ENCODE peak calls at places on chromosome X, in five cellular contexts. One of them, this sample, is unnamed.
A peak's percentile ranks its signal among the peaks of the same experiment; 100 is the strongest.

GRCh38 chrX:9905721-9906120 is 61.4 kb upstream of the CLDN34 start:
- DNase-seq in transverse colon: no peak
- DNase-seq in HCT116: no peak
- DNase-seq in esophagus muscularis mucosa: no peak
- DNase-seq in sigmoid colon: no peak
- DNase-seq in this sample: no peak

GRCh38 chrX:41781500-41781899 is 57.5 kb downstream of the GPR82 start:
- DNase-seq in HCT116: peak; percentile 31
- DNase-seq in esophagus muscularis mucosa: no peak
- DNase-seq in sigmoid colon: no peak
- DNase-seq in transverse colon: no peak
- DNase-seq in this sample: no peak

GRCh38 chrX:57289089-57289488 is 2.6 kb downstream of the FAAH2 start:
- DNase-seq in sigmoid colon: no peak
- DNase-seq in esophagus muscularis mucosa: no peak
- DNase-seq in transverse colon: no peak
- DNase-seq in HCT116: no peak
- DNase-seq in this sample: no peak

GRCh38 chrX:18101087-18101486 is 119.6 kb downstream of the BEND2 start:
- DNase-seq in HCT116: no peak
- DNase-seq in transverse colon: no peak
- DNase-seq in esophagus muscularis mucosa: no peak
- DNase-seq in sigmoid colon: no peak
- DNase-seq in this sample: no peak

GRCh38 chrX:74293343-74293946 is 10.5 kb upstream of the ZCCHC13 start:
- DNase-seq in esophagus muscularis mucosa: peak; percentile 92
- DNase-seq in sigmoid colon: peak; percentile 93
- DNase-seq in HCT116: peak; percentile 57
- DNase-seq in transverse colon: peak; percentile 79
- DNase-seq in this sample: peak; percentile 82

GRCh38 chrX:47380268-47380667 is 9.9 kb downstream of the ZNF157 start:
- DNase-seq in sigmoid colon: no peak
- DNase-seq in transverse colon: peak; percentile 51
- DNase-seq in esophagus muscularis mucosa: no peak
- DNase-seq in HCT116: no peak
- DNase-seq in this sample: no peak

GRCh38 chrX:21702725-21703228 is 44.6 kb upstream of the KLHL34 start:
- DNase-seq in transverse colon: no peak
- DNase-seq in HCT116: no peak
- DNase-seq in esophagus muscularis mucosa: no peak
- DNase-seq in sigmoid colon: no peak
- DNase-seq in this sample: no peak

GRCh38 chrX:11704725-11705495 is 39.2 kb upstream of the ARHGAP6 start:
- DNase-seq in HCT116: no peak
- DNase-seq in esophagus muscularis mucosa: no peak
- DNase-seq in transverse colon: no peak
- DNase-seq in sigmoid colon: no peak
- DNase-seq in this sample: no peak

GRCh38 chrX:38798956-38799355 is 2.3 kb upstream of the MID1IP1 start:
- DNase-seq in HCT116: no peak
- DNase-seq in esophagus muscularis mucosa: no peak
- DNase-seq in transverse colon: no peak
- DNase-seq in sigmoid colon: no peak
- DNase-seq in this sample: no peak

GRCh38 chrX:100625985-100626491 is 10.6 kb downstream of the TSPAN6 start:
- DNase-seq in sigmoid colon: no peak
- DNase-seq in esophagus muscularis mucosa: no peak
- DNase-seq in HCT116: no peak
- DNase-seq in transverse colon: no peak
- DNase-seq in this sample: no peak

GRCh38 chrX:39642071-39642470 is 455.7 kb downstream of the BCOR start:
- DNase-seq in sigmoid colon: no peak
- DNase-seq in HCT116: no peak
- DNase-seq in esophagus muscularis mucosa: no peak
- DNase-seq in transverse colon: no peak
- DNase-seq in this sample: no peak

GRCh38 chrX:104450316-104450715 is 115.7 kb upstream of the IL1RAPL2 start:
- DNase-seq in HCT116: no peak
- DNase-seq in sigmoid colon: no peak
- DNase-seq in esophagus muscularis mucosa: no peak
- DNase-seq in transverse colon: no peak
- DNase-seq in this sample: no peak

DNA sequence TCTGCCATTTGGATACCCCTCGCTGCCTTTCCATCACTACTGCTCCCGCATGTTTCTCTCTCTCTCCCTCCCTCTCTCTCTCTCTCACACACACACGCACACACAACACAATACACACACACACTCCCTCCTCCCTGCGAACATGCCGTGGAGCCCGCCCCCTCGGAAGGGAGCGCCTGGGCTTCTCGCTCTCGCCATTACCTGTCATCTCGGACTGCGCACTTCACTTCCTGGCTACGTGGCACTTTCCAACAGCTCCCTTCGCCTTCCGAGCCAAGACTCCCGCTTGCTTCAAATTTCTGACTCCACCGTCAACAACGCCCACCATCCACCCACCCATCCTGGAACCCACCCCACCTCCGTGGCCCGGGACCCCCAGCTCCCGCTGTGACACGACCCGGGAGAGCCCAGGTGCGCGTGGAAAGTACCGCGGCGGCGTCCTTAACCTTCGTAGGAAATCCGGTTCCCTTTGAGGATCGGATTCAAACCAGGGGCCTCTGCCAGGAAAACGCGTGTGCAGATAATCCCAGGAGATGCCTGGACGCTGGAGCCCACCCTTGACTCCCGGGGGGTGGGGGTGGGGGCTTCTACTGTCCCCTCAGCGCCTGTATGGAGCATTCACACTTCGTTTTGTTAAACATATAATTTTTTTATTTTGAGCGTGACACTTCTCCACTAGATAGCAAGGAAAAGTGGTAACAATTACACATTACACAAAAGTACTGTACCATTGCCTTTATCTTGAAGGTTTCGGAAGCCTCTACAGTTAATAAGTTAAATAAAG is 12.5 kb downstream of the ARX start:
- DNase-seq in transverse colon: no peak
- DNase-seq in esophagus muscularis mucosa: no peak
- DNase-seq in HCT116: no peak
- DNase-seq in sigmoid colon: no peak
- DNase-seq in this sample: no peak
- H3K4me3 ChIP-seq in transverse colon: no peak overlapping the region
- H3K4me3 ChIP-seq in esophagus muscularis mucosa: no peak overlapping the region
- H3K4me3 ChIP-seq in HCT116: no peak overlapping the region
- H3K4me3 ChIP-seq in sigmoid colon: no peak overlapping the region
- H3K4me3 ChIP-seq in this sample: peak overlapping the region; percentile 29

GRCh38 chrX:153032397-153033118 is 23.7 kb upstream of the PNMA3 start:
- DNase-seq in esophagus muscularis mucosa: peak; percentile 90
- DNase-seq in HCT116: peak; percentile 21
- DNase-seq in transverse colon: peak; percentile 73
- DNase-seq in sigmoid colon: peak; percentile 84
- DNase-seq in this sample: peak; percentile 83
- TF ChIP-seq POLR2AphosphoS5 in esophagus muscularis mucosa: no peak
- TF ChIP-seq POLR2AphosphoS5 in HCT116: no peak
- TF ChIP-seq POLR2AphosphoS5 in transverse colon: no peak
- TF ChIP-seq POLR2AphosphoS5 in sigmoid colon: no peak
- TF ChIP-seq POLR2AphosphoS5 in this sample: no peak

GRCh38 chrX:129981752-129982299 is 609 bp upstream of the BCORL1 start:
- DNase-seq in transverse colon: peak; percentile 19
- DNase-seq in esophagus muscularis mucosa: no peak
- DNase-seq in HCT116: no peak
- DNase-seq in sigmoid colon: no peak
- DNase-seq in this sample: no peak

GRCh38 chrX:129981207-129981553 is 1.3 kb upstream of the BCORL1 start:
- DNase-seq in transverse colon: no peak
- DNase-seq in sigmoid colon: no peak
- DNase-seq in esophagus muscularis mucosa: no peak
- DNase-seq in HCT116: no peak
- DNase-seq in this sample: no peak

GRCh38 chrX:129980043-129980442 is 2.4 kb upstream of the BCORL1 start:
- DNase-seq in esophagus muscularis mucosa: no peak
- DNase-seq in sigmoid colon: peak; percentile 80
- DNase-seq in HCT116: no peak
- DNase-seq in transverse colon: peak; percentile 51
- DNase-seq in this sample: peak; percentile 67

GRCh38 chrX:129979207-129979920 is 3.1 kb upstream of the BCORL1 start:
- DNase-seq in transverse colon: peak; percentile 11
- DNase-seq in HCT116: no peak
- DNase-seq in sigmoid colon: peak; percentile 66
- DNase-seq in esophagus muscularis mucosa: no peak
- DNase-seq in this sample: peak; percentile 66

GRCh38 chrX:129980540-129981206 is 1.8 kb upstream of the BCORL1 start:
- DNase-seq in HCT116: no peak
- DNase-seq in sigmoid colon: peak; percentile 86
- DNase-seq in esophagus muscularis mucosa: no peak
- DNase-seq in transverse colon: peak; percentile 73
- DNase-seq in this sample: peak; percentile 77
- TF ChIP-seq POLR2A in HCT116: no peak
- TF ChIP-seq POLR2A in sigmoid colon: peak; percentile 31
- TF ChIP-seq POLR2A in esophagus muscularis mucosa: no peak
- TF ChIP-seq POLR2A in transverse colon: peak; percentile 40
- TF ChIP-seq POLR2A in this sample: no peak

DNA sequence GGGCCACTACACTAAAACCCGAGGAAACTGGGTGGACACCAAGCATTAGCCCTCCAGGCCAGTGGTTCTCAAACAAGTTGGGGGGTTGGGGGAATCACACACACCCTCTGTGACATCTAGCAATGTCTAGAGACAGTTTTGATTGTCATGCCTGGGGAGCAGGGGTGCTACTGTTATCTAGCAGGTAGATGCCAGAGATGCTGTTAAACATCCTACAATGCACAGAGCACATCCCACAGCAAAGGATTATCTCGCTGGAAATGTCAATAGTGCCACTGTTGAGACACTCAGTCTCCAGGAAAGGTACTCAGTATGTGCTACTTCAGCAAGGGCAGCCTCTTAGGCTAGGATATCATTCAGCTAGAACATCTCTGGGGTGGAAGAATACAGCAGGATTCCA is 1.3 kb downstream of the SMC1A start:
- DNase-seq in HCT116: no peak
- DNase-seq in sigmoid colon: no peak
- DNase-seq in transverse colon: no peak
- DNase-seq in esophagus muscularis mucosa: no peak
- DNase-seq in this sample: no peak
- H3K4me3 ChIP-seq in HCT116: peak overlapping the region; percentile 85
- H3K4me3 ChIP-seq in sigmoid colon: peak overlapping the region; percentile 60
- H3K4me3 ChIP-seq in transverse colon: no peak overlapping the region
- H3K4me3 ChIP-seq in esophagus muscularis mucosa: peak overlapping the region; percentile 70
- H3K4me3 ChIP-seq in this sample: peak overlapping the region; percentile 59